ENCODE peak calls at places on chromosomes 13 and 19, in seven cellular contexts. A is endothelial cell, T is nephron progenitor cell, W is colonic mucosa, X is Peyer's patch, O is left ventricle myocardium inferior, F is HL-60. C is an unnamed sample.

GRCh38 chr13:26719356-26719945 is 41.1 kb downstream of the GPR12 start:
- DNase-seq in A (peak; percentile 53), T (no peak), W (no peak), X (no peak), O (no peak), F (peak; percentile 71), C (no peak)

GRCh38 chr19:35609881-35610353 is 2.6 kb upstream of the HAUS5 start:
- DNase-seq in A (no peak), T (no peak), W (no peak), X (peak; percentile 52), O (no peak), F (peak; percentile 68), C (no peak)

GRCh38 chr19:3618144-3618810 is 8.3 kb downstream of the CACTIN start:
- DNase-seq in A (peak; percentile 67), T (peak; percentile 74), W (peak; percentile 75), X (peak; percentile 56), O (peak; percentile 71), F (peak; percentile 12), C (peak; percentile 41)

GRCh38 chr19:38731654-38732301 is 12.5 kb downstream of the CAPN12 start:
- DNase-seq in A (no peak), T (no peak), W (peak; percentile 76), X (no peak), O (no peak), F (no peak), C (no peak)

GRCh38 chr13:113969311-113969972 is 4.4 kb downstream of the C13orf46 start:
- DNase-seq in A (no peak), T (no peak), W (no peak), X (no peak), O (peak; percentile 7), F (no peak), C (no peak)

GRCh38 chr13:51221674-51222509 is at the start of gene FAM124A:
- DNase-seq in A (peak; percentile 71), T (peak; percentile 80), W (peak; percentile 38), X (no peak), O (peak; percentile 50), F (peak; percentile 32), C (peak; percentile 16)

GRCh38 chr13:90732049-90732448 is 615.4 kb upstream of the MIR17HG start:
- DNase-seq in A (peak; percentile 7), T (no peak), W (no peak), X (no peak), O (no peak), F (peak; percentile 22), C (no peak)

GRCh38 chr19:31838163-31838798 is 489.0 kb upstream of the TSHZ3 start:
- DNase-seq in A (no peak), T (no peak), W (no peak), X (no peak), O (no peak), F (no peak), C (no peak)

GRCh38 chr13:113542751-113543424 is 41.7 kb upstream of the TFDP1 start:
- DNase-seq in A (no peak), T (peak; percentile 75), W (no peak), X (no peak), O (no peak), F (no peak), C (no peak)

GRCh38 chr13:54637377-54637776 is 1608.8 kb downstream of the OLFM4 start:
- DNase-seq in A (no peak), T (no peak), W (no peak), X (no peak), O (no peak), F (no peak), C (no peak)

GRCh38 chr13:47039106-47039505 is 142.3 kb upstream of the HTR2A start:
- DNase-seq in A (no peak), T (no peak), W (no peak), X (no peak), O (no peak), F (no peak), C (no peak)

GRCh38 chr13:107573184-107573583 is 642.2 kb downstream of the LIG4 start:
- DNase-seq in A (no peak), T (no peak), W (no peak), X (no peak), O (no peak), F (no peak), C (no peak)

GRCh38 chr19:58098682-58098998 is 609 bp upstream of the ZSCAN18 start:
- DNase-seq in A (no peak), T (no peak), W (no peak), X (no peak), O (no peak), F (no peak), C (no peak)

GRCh38 chr19:5397804-5398692 is 57.2 kb upstream of the ZNRF4 start:
- DNase-seq in A (peak; percentile 55), T (peak; percentile 47), W (no peak), X (no peak), O (no peak), F (no peak), C (no peak)

GRCh38 chr13:105442941-105443340 is 1092.5 kb downstream of the EFNB2 start:
- DNase-seq in A (no peak), T (no peak), W (no peak), X (no peak), O (no peak), F (no peak), C (no peak)

GRCh38 chr19:43460362-43461016 is 4.9 kb downstream of the LYPD3 start:
- DNase-seq in A (no peak), T (no peak), W (no peak), X (no peak), O (no peak), F (no peak), C (no peak)

GRCh38 chr13:105474983-105475382 is 1060.5 kb downstream of the EFNB2 start:
- DNase-seq in A (no peak), T (no peak), W (no peak), X (no peak), O (no peak), F (no peak), C (no peak)

GRCh38 chr19:3760871-3761361 is 576 bp downstream of the APBA3 start:
- DNase-seq in A (no peak), T (no peak), W (peak; percentile 23), X (no peak), O (no peak), F (peak; percentile 1), C (no peak)

GRCh38 chr19:17755977-17756670 is 4.8 kb downstream of the FCHO1 start:
- DNase-seq in A (peak; percentile 59), T (peak; percentile 84), W (peak; percentile 42), X (peak; percentile 87), O (no peak), F (no peak), C (no peak)

GRCh38 chr13:98650376-98651107 is 73.6 kb upstream of the STK24 start:
- DNase-seq in A (no peak), T (no peak), W (peak; percentile 95), X (no peak), O (no peak), F (no peak), C (no peak)

DNA sequence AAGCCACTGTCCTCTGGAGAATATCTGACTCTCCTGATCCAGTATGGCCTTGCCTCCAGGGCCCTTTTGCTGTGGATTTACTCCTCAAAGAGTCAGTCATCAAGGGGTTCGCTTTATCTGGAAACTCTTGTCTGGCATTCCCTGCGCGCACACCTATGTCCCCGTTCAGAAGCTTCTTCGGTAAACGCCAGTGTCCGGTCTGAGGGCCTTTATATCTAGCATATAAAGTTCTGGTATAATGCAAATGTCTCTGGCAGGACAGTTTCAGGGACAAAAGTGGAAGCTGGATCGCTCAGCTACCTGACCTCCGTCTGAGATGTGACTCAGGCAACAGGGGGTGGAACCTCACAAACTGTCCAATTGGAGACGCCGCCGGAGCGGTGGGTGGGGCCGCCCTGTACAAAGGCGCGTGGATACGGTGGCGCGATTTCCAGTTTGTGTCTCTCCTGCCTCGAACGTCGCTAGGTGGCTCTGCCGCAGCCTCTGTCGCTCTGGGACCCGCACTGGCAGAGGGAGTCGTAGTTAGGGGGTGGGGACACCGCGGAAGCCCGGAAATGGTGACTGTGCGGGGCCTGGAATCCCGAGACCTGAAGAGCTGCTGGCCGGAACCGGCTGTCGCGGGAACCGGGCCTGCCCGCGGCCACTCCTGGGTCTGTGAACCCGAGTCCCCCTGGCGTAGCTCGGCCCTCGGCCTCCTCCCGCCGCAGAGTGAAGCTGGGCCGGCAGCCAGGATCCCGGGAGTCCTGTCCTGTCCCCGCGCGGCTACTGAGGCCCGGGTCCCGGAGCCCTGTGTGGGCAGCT is 10.6 kb upstream of the ZNF709 start:
- DNase-seq in A (peak; percentile 86), T (peak; percentile 83), W (peak; percentile 97), X (peak; percentile 96), O (peak; percentile 94), F (peak; percentile 87), C (peak; percentile 88)
- TF ChIP-seq CTCF in A (no peak), T (no peak), W (no peak), X (no peak), O (peak; percentile 53), F (no peak), C (peak; percentile 42)

GRCh38 chr13:20492641-20493040 is 33.0 kb downstream of the CRYL1 start:
- DNase-seq in A (peak; percentile 40), T (peak; percentile 21), W (peak; percentile 34), X (no peak), O (no peak), F (peak; percentile 20), C (no peak)
- TF ChIP-seq CTCF in A (peak; percentile 37), T (peak; percentile 39), W (peak; percentile 43), X (no peak), O (peak; percentile 54), F (peak; percentile 48), C (no peak)

GRCh38 chr13:31236211-31236786 is 36.5 kb downstream of the B3GLCT start:
- DNase-seq in A (no peak), T (no peak), W (no peak), X (no peak), O (no peak), F (peak; percentile 33), C (no peak)

DNA sequence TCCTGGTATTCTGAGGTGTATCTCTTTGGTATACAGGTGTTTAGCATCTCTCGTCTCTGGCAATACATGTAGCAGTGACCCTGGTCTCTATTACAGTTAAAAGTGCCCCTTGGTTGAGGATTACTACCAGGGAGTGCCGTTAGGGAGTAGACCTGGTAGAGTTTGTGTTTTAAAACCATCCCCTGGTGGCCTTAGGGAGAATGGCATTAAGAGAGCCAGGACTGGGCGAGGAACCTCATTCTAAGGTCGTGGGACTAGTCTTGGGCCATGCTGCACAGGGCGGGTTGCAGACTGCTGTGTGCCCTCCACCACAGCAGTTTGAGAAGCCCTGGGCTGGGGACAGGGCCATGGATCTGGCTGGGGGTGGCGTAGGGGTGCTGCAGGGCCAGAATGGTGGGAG is 35.0 kb downstream of the B3GLCT start:
- DNase-seq in A (no peak), T (no peak), W (no peak), X (no peak), O (no peak), F (no peak), C (no peak)
- TF ChIP-seq CTCF in A (peak; percentile 44), T (peak; percentile 27), W (no peak), X (no peak), O (peak; percentile 50), F (no peak), C (no peak)

GRCh38 chr13:40171566-40171965 is 494.9 kb downstream of the FOXO1 start:
- DNase-seq in A (no peak), T (no peak), W (no peak), X (no peak), O (no peak), F (no peak), C (no peak)

GRCh38 chr13:40172878-40173277 is 493.6 kb downstream of the FOXO1 start:
- DNase-seq in A (no peak), T (no peak), W (no peak), X (no peak), O (no peak), F (no peak), C (no peak)

GRCh38 chr13:40170982-40171381 is 495.5 kb downstream of the FOXO1 start:
- DNase-seq in A (no peak), T (no peak), W (no peak), X (no peak), O (no peak), F (no peak), C (no peak)

GRCh38 chr13:40170091-40170490 is 496.4 kb downstream of the FOXO1 start:
- DNase-seq in A (no peak), T (no peak), W (no peak), X (no peak), O (no peak), F (no peak), C (no peak)

GRCh38 chr13:40172149-40172591 is 494.3 kb downstream of the FOXO1 start:
- DNase-seq in A (no peak), T (no peak), W (no peak), X (no peak), O (no peak), F (no peak), C (no peak)
- TF ChIP-seq CTCF in A (no peak), T (no peak), W (no peak), X (no peak), O (no peak), F (no peak), C (no peak)